ENCODE peak calls at places on chromosomes 4 and X, in four cellular contexts. B is A673, N is fibroblast of lung, W is mammary epithelial cell. Q is an unnamed sample.

GRCh38 chrX:115940888-115941332 is 229.6 kb upstream of the AGTR2 start:
- DNase-seq in B (peak), N (peak), W (peak), Q (no peak)

GRCh38 chr4:21749936-21750335 is 198.6 kb downstream of the KCNIP4 start:
- DNase-seq in B (no peak), N (no peak), W (peak), Q (no peak)

GRCh38 chr4:148293571-148293970 is 148.6 kb downstream of the NR3C2 start:
- DNase-seq in B (no peak), N (no peak), W (no peak), Q (no peak)

GRCh38 chr4:141609243-141609642 is 27.1 kb upstream of the IL15 start:
- DNase-seq in B (no peak), N (no peak), W (peak), Q (no peak)

GRCh38 chr4:30722916-30723270 is 2.7 kb downstream of the PCDH7 start:
- DNase-seq in B (peak), N (peak), W (no peak), Q (peak)

GRCh38 chr4:73704314-73705055 is 35.9 kb upstream of the CXCL8 start:
- DNase-seq in B (peak), N (peak), W (peak), Q (peak)

GRCh38 chr4:140059159-140059558 is 94.8 kb downstream of the MAML3 start:
- DNase-seq in B (no peak), N (peak), W (peak), Q (peak)

GRCh38 chr4:164571593-164572385 is 182.1 kb upstream of the SMIM31 start:
- DNase-seq in B (no peak), N (no peak), W (peak), Q (no peak)

GRCh38 chr4:76984127-76984526 is 34.6 kb downstream of the SEPTIN11 start:
- DNase-seq in B (peak), N (peak), W (peak), Q (no peak)

GRCh38 chr4:112099701-112100289 is 45.5 kb upstream of the FAM241A start:
- DNase-seq in B (peak), N (peak), W (peak), Q (peak)

GRCh38 chr4:85257817-85258216 is 217.1 kb upstream of the ARHGAP24 start:
- DNase-seq in B (no peak), N (no peak), W (no peak), Q (peak)

GRCh38 chr4:78863991-78864390 is 75.2 kb downstream of the PAQR3 start:
- DNase-seq in B (no peak), N (no peak), W (no peak), Q (no peak)

GRCh38 chr4:61922766-61923165 is 722.6 kb downstream of the ADGRL3 start:
- DNase-seq in B (no peak), N (no peak), W (no peak), Q (peak)

GRCh38 chrX:49059209-49060191 is 701 bp downstream of the CCDC120 start:
- DNase-seq in B (no peak), N (no peak), W (no peak), Q (peak)
- H3K27ac ChIP-seq in B (no peak), N (no peak), W (peak), Q (peak)

DNA sequence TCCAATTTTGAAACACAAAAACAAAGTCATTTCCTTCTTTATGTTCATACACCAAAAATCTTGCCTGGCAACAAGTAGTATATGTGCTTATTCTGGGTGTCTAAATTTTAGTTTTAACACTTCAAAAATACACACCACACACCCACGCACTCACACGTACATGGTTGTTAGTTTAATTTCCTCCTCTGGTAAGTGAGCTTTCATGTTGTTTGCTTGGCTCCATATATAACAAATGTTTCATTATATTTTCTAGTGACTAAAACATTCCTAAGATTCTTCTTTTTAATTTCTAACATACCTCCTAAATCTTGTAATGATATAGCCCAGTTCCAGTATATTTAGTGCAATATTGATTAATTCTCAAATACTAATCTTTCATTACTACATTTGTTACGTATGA is 80.9 kb downstream of the PRDM5 start:
- DNase-seq in B (no peak), N (peak), W (no peak), Q (no peak)
- H3K4me3 ChIP-seq in B (no peak), N (no peak), W (no peak), Q (no peak)

DNA sequence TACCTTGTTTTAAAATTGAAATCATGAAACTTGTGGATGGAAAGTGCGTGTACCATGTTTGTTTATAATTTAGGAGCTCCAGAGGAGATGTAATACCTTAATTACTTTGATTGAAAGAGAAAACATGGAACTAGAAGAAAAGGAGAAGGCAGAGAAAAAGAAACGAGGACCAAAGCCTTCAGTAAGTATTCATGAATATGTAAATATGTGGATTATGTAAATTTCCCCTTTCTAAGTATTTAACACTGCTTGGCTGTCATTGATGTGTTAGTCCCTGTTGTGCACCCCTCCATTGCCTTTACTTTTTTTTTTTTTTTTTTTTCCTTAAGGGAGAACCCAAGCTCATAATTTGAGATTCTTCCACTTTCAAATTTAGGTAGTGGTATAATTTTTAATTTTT is 36.4 kb downstream of the SMARCA5 start:
- DNase-seq in B (peak), N (no peak), W (no peak), Q (no peak)
- TF ChIP-seq EZH2 in B (no peak), N (no peak), W (no peak), Q (no peak)

DNA sequence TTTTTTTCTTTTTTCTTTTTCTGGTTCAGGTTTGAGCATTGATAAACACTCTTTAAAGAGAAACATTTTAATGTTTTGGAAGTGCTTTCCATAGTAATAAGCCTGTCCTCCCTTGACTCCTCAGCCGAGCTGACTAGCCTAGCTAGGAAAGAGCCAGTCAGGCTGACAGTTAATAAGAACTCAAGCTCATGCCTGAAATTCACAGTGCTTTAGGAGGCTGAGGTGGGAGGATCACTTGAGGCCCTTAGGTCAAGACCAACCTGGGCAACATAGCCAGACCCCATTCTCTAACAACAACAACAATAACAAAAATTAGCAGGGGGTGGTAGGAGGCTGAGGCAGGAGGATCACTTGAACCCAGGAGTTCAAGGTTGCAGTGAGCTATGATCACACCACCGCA is 53.4 kb upstream of the ZCCHC13 start:
- DNase-seq in B (no peak), N (no peak), W (no peak), Q (no peak)
- H3K27ac ChIP-seq in B (no peak), N (no peak), W (peak), Q (peak)

Q was measured in hepatocyte.